ENCODE peak calls at places on chromosomes 6 and 20, in four cellular contexts. J, L, I and S are unnamed samples.

GRCh38 chr6:168964138-168964892 is 289.3 kb downstream of the THBS2 start:
- DNase-seq in J (no peak), L (no peak), I (no peak), S (no peak)

GRCh38 chr20:50248104-50248631 is 57.5 kb downstream of the CEBPB start:
- DNase-seq in J (no peak), I (no peak), L (no peak), S (no peak)

GRCh38 chr20:46671866-46672542 is 17.2 kb downstream of the TP53RK start:
- DNase-seq in L (peak; percentile 32), I (no peak), J (no peak), S (no peak)

GRCh38 chr6:14516947-14517346 is 399.4 kb downstream of the CD83 start:
- DNase-seq in J (no peak), L (no peak), I (no peak), S (peak; percentile 17)

GRCh38 chr6:97850458-97851218 is 567.6 kb upstream of the MMS22L start:
- DNase-seq in J (peak; percentile 92), L (no peak), I (no peak), S (no peak)

GRCh38 chr20:34995696-34996095 is 40.0 kb downstream of the MYH7B start:
- DNase-seq in J (no peak), L (no peak), I (no peak), S (no peak)

GRCh38 chr6:122033564-122034181 is 365.8 kb upstream of the HSF2 start:
- DNase-seq in I (peak; percentile 40), J (peak; percentile 82), L (no peak), S (no peak)

GRCh38 chr6:161367472-161367871 is 93.6 kb upstream of the AGPAT4 start:
- DNase-seq in I (no peak), J (no peak), L (no peak), S (no peak)

GRCh38 chr6:37988131-37988530 is 168.6 kb downstream of the ZFAND3 start:
- DNase-seq in I (no peak), J (no peak), L (no peak), S (no peak)

GRCh38 chr6:138374815-138375214 is 2.9 kb upstream of the SMIM28 start:
- DNase-seq in L (no peak), I (no peak), J (no peak), S (no peak)

GRCh38 chr6:85754894-85755293 is 112.2 kb upstream of the SYNCRIP start:
- DNase-seq in J (no peak), I (no peak), L (no peak), S (no peak)

GRCh38 chr20:19257201-19257600 is 44.8 kb downstream of the SLC24A3 start:
- DNase-seq in L (peak; percentile 50), J (no peak), I (no peak), S (no peak)

GRCh38 chr6:13923527-13924145 is 1.1 kb upstream of the RNF182 start:
- DNase-seq in L (no peak), I (no peak), J (no peak), S (no peak)

GRCh38 chr6:144278659-144279314 is 6.3 kb upstream of the UTRN start:
- DNase-seq in I (peak; percentile 79), J (no peak), L (no peak), S (no peak)

GRCh38 chr6:139882977-139883728 is 508.7 kb upstream of the CITED2 start:
- DNase-seq in I (no peak), J (no peak), L (no peak), S (no peak)

GRCh38 chr6:97067045-97067444 is 142.5 kb downstream of the KLHL32 start:
- DNase-seq in I (no peak), L (no peak), J (peak; percentile 40), S (no peak)

GRCh38 chr20:37954205-37954604 is 51.3 kb downstream of the VSTM2L start:
- DNase-seq in I (no peak), J (no peak), L (no peak), S (no peak)

GRCh38 chr20:44035924-44036323 is 121.3 kb downstream of the TOX2 start:
- DNase-seq in I (no peak), L (peak; percentile 70), J (no peak), S (peak; percentile 66)

GRCh38 chr6:144346719-144347446 is 61.7 kb downstream of the UTRN start:
- DNase-seq in L (no peak), J (no peak), I (no peak), S (no peak)

GRCh38 chr20:23141450-23142161 is 55.5 kb upstream of the CD93 start:
- DNase-seq in J (no peak), I (no peak), L (no peak), S (no peak)

GRCh38 chr6:81265106-81265505 is 487.4 kb downstream of the TENT5A start:
- DNase-seq in I (no peak), J (no peak), L (peak; percentile 64), S (no peak)

GRCh38 chr6:170429457-170429856 is 122.9 kb downstream of the FAM120B start:
- DNase-seq in L (no peak), I (no peak), J (no peak), S (peak; percentile 32)

GRCh38 chr6:92181347-92181746 is 1238.0 kb downstream of the EPHA7 start:
- DNase-seq in L (no peak), J (no peak), I (no peak), S (no peak)

GRCh38 chr6:5204340-5204739 is 56.4 kb downstream of the LYRM4 start:
- DNase-seq in J (no peak), L (no peak), I (no peak), S (no peak)

GRCh38 chr6:107532707-107533106 is 42.8 kb downstream of the SOBP start:
- DNase-seq in J (no peak), I (no peak), L (no peak), S (no peak)

GRCh38 chr6:168150551-168151444 is 71.8 kb upstream of the FRMD1 start:
- DNase-seq in L (peak; percentile 73), I (no peak), J (peak; percentile 48), S (peak; percentile 66)

GRCh38 chr6:102154176-102154575 is 760.7 kb downstream of the GRIK2 start:
- DNase-seq in I (no peak), J (no peak), L (no peak), S (no peak)

GRCh38 chr20:37680420-37680819 is 13.4 kb upstream of the CTNNBL1 start:
- DNase-seq in I (no peak), J (no peak), L (no peak), S (no peak)

GRCh38 chr6:7721654-7722053 is 4.2 kb upstream of the BMP6 start:
- DNase-seq in J (no peak), L (no peak), I (no peak), S (no peak)

GRCh38 chr6:16299861-16300260 is 61.5 kb downstream of the GMPR start:
- DNase-seq in J (no peak), L (no peak), I (no peak), S (no peak)

GRCh38 chr6:42417641-42418112 is 34.0 kb downstream of the TRERF1 start:
- DNase-seq in L (peak; percentile 84), I (no peak), J (no peak), S (no peak)

GRCh38 chr20:35269055-35269781 is 8.7 kb downstream of the MMP24OS start:
- DNase-seq in J (peak; percentile 89), I (no peak), L (no peak), S (no peak)

GRCh38 chr6:36196880-36197548 is 470 bp downstream of the BRPF3 start:
- DNase-seq in L (peak; percentile 100), J (peak; percentile 100), I (peak; percentile 79), S (peak; percentile 99)

GRCh38 chr6:137724018-137724403 is 143.0 kb upstream of the TNFAIP3 start:
- DNase-seq in I (no peak), J (no peak), L (no peak), S (no peak)

GRCh38 chr6:157615411-157615763 is 207.7 kb upstream of the SNX9 start:
- DNase-seq in I (no peak), J (no peak), L (no peak), S (no peak)
- TF ChIP-seq CTCF in I (peak; percentile 11), J (no peak), L (no peak), S (peak; percentile 19)

GRCh38 chr20:32451682-32452461 is 93.7 kb downstream of the ASXL1 start:
- DNase-seq in J (no peak), L (no peak), I (no peak), S (no peak)
- TF ChIP-seq CTCF in J (peak; percentile 3), L (no peak), I (peak; percentile 21), S (no peak)

GRCh38 chr20:4192378-4193048 is 177.2 kb upstream of the RNF24 start:
- DNase-seq in L (no peak), I (no peak), J (no peak), S (no peak)

GRCh38 chr20:4193053-4193452 is 177.7 kb upstream of the RNF24 start:
- DNase-seq in I (no peak), J (no peak), L (no peak), S (no peak)

GRCh38 chr20:4190792-4191519 is 175.6 kb upstream of the RNF24 start:
- DNase-seq in J (no peak), L (no peak), I (no peak), S (no peak)

DNA sequence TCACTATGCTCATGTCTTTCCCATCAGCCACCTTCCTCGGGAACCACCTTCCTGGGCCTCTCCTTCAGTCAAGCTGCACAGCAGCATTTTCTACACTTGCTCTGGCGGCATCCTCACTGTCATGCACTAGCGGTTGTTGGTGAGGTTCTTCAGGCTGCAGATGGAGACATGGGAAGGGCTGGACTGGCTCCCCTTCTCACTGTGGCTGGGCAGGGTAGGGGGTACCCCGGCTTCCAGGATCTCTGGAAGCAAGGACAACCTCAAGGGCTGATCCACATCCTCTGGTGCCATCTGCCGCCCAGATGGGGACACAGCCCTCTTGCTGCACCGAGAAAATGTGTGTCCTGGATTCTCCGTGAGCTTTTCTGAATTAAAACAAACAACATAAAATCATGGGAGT is 180.1 kb upstream of the RNF24 start:
- DNase-seq in L (no peak), I (no peak), J (peak; percentile 60), S (no peak)
- TF ChIP-seq CTCF in L (no peak), I (peak; percentile 63), J (peak; percentile 68), S (peak; percentile 56)

GRCh38 chr6:32114853-32115252 is 5.7 kb upstream of the TNXB start:
- DNase-seq in L (peak; percentile 83), J (no peak), I (no peak), S (no peak)

GRCh38 chr6:32110632-32111031 is 1.5 kb upstream of the TNXB start:
- DNase-seq in I (no peak), J (no peak), L (no peak), S (no peak)

GRCh38 chr6:32113386-32114352 is 4.5 kb upstream of the TNXB start:
- DNase-seq in J (peak; percentile 65), L (peak; percentile 93), I (no peak), S (peak; percentile 92)

GRCh38 chr6:32111424-32112066 is 2.4 kb upstream of the TNXB start:
- DNase-seq in L (peak; percentile 83), I (no peak), J (no peak), S (no peak)

GRCh38 chr6:32112436-32112980 is 3.4 kb upstream of the TNXB start:
- DNase-seq in L (peak; percentile 91), J (no peak), I (no peak), S (no peak)
- TF ChIP-seq CTCF in L (no peak), J (no peak), I (no peak), S (no peak)

GRCh38 chr6:104995989-104996617 is 39.2 kb downstream of the LIN28B start:
- DNase-seq in L (no peak), J (no peak), I (no peak), S (no peak)
- TF ChIP-seq CTCF in L (no peak), J (no peak), I (no peak), S (peak; percentile 60)